ENCODE peak calls at places on chromosomes 5 and 9, in seven cellular contexts. One of them, this sample, is unnamed.

GRCh38 chr9:130936285-130937117 is 2.5 kb downstream of the FIBCD1 start:
- DNase-seq in G401: peak
- DNase-seq in GM04504: peak
- DNase-seq in activated T-helper 2 cell treated with anti-CD3 and anti-CD28 coated beads, Interferon-gamma antibody, Interleukin-2, Interleukin-4, amounts not matched to agents 10 μg/mL and 5 μg/mL and 100 μg/mL, durations not matched to agents 14 hours and 24 hours and 36 hours: no peak
- DNase-seq in right lobe of liver: no peak
- DNase-seq in GM18507: no peak
- DNase-seq in sciatic nerve: no peak
- DNase-seq in this sample: peak

GRCh38 chr5:149932445-149933350 is 11.9 kb downstream of the PDE6A start:
- DNase-seq in activated T-helper 2 cell treated with anti-CD3 and anti-CD28 coated beads, Interferon-gamma antibody, Interleukin-2, Interleukin-4, amounts not matched to agents 10 μg/mL and 5 μg/mL and 100 μg/mL, durations not matched to agents 14 hours and 24 hours and 36 hours: no peak
- DNase-seq in sciatic nerve: no peak
- DNase-seq in GM18507: no peak
- DNase-seq in right lobe of liver: peak
- DNase-seq in G401: peak
- DNase-seq in GM04504: no peak
- DNase-seq in this sample: no peak

GRCh38 chr5:56175465-56175864 is 57.7 kb downstream of the ANKRD55 start:
- DNase-seq in activated T-helper 2 cell treated with anti-CD3 and anti-CD28 coated beads, Interferon-gamma antibody, Interleukin-2, Interleukin-4, amounts not matched to agents 10 μg/mL and 5 μg/mL and 100 μg/mL, durations not matched to agents 14 hours and 24 hours and 36 hours: no peak
- DNase-seq in GM04504: peak
- DNase-seq in GM18507: no peak
- DNase-seq in G401: no peak
- DNase-seq in right lobe of liver: no peak
- DNase-seq in sciatic nerve: no peak
- DNase-seq in this sample: no peak

GRCh38 chr9:69809304-69809863 is 11.2 kb upstream of the CFAP95 start:
- DNase-seq in right lobe of liver: no peak
- DNase-seq in G401: no peak
- DNase-seq in GM04504: peak
- DNase-seq in GM18507: no peak
- DNase-seq in activated T-helper 2 cell treated with anti-CD3 and anti-CD28 coated beads, Interferon-gamma antibody, Interleukin-2, Interleukin-4, amounts not matched to agents 10 μg/mL and 5 μg/mL and 100 μg/mL, durations not matched to agents 14 hours and 24 hours and 36 hours: peak
- DNase-seq in sciatic nerve: no peak
- DNase-seq in this sample: no peak

GRCh38 chr5:150599281-150599680 is 41.2 kb upstream of the SYNPO start:
- DNase-seq in right lobe of liver: no peak
- DNase-seq in activated T-helper 2 cell treated with anti-CD3 and anti-CD28 coated beads, Interferon-gamma antibody, Interleukin-2, Interleukin-4, amounts not matched to agents 10 μg/mL and 5 μg/mL and 100 μg/mL, durations not matched to agents 14 hours and 24 hours and 36 hours: no peak
- DNase-seq in G401: no peak
- DNase-seq in sciatic nerve: no peak
- DNase-seq in GM04504: no peak
- DNase-seq in GM18507: no peak
- DNase-seq in this sample: no peak

GRCh38 chr5:133049726-133050048 is 2.1 kb upstream of the HSPA4 start:
- DNase-seq in G401: no peak
- DNase-seq in right lobe of liver: no peak
- DNase-seq in GM04504: no peak
- DNase-seq in sciatic nerve: no peak
- DNase-seq in activated T-helper 2 cell treated with anti-CD3 and anti-CD28 coated beads, Interferon-gamma antibody, Interleukin-2, Interleukin-4, amounts not matched to agents 10 μg/mL and 5 μg/mL and 100 μg/mL, durations not matched to agents 14 hours and 24 hours and 36 hours: no peak
- DNase-seq in GM18507: no peak
- DNase-seq in this sample: no peak

GRCh38 chr5:170634236-170634990 is 130.6 kb downstream of the KCNIP1 start:
- DNase-seq in G401: no peak
- DNase-seq in GM18507: no peak
- DNase-seq in right lobe of liver: no peak
- DNase-seq in GM04504: no peak
- DNase-seq in activated T-helper 2 cell treated with anti-CD3 and anti-CD28 coated beads, Interferon-gamma antibody, Interleukin-2, Interleukin-4, amounts not matched to agents 10 μg/mL and 5 μg/mL and 100 μg/mL, durations not matched to agents 14 hours and 24 hours and 36 hours: no peak
- DNase-seq in sciatic nerve: peak
- DNase-seq in this sample: no peak

GRCh38 chr5:105259581-105260217 is 1697.1 kb upstream of the NUDT12 start:
- DNase-seq in activated T-helper 2 cell treated with anti-CD3 and anti-CD28 coated beads, Interferon-gamma antibody, Interleukin-2, Interleukin-4, amounts not matched to agents 10 μg/mL and 5 μg/mL and 100 μg/mL, durations not matched to agents 14 hours and 24 hours and 36 hours: no peak
- DNase-seq in right lobe of liver: no peak
- DNase-seq in sciatic nerve: no peak
- DNase-seq in G401: no peak
- DNase-seq in GM04504: no peak
- DNase-seq in GM18507: no peak
- DNase-seq in this sample: no peak

GRCh38 chr9:98523231-98523901 is 185.4 kb downstream of the GABBR2 start:
- DNase-seq in activated T-helper 2 cell treated with anti-CD3 and anti-CD28 coated beads, Interferon-gamma antibody, Interleukin-2, Interleukin-4, amounts not matched to agents 10 μg/mL and 5 μg/mL and 100 μg/mL, durations not matched to agents 14 hours and 24 hours and 36 hours: no peak
- DNase-seq in sciatic nerve: no peak
- DNase-seq in GM18507: no peak
- DNase-seq in right lobe of liver: no peak
- DNase-seq in GM04504: no peak
- DNase-seq in G401: no peak
- DNase-seq in this sample: no peak

GRCh38 chr5:52469420-52469819 is 318.3 kb upstream of the ITGA1 start:
- DNase-seq in GM04504: no peak
- DNase-seq in activated T-helper 2 cell treated with anti-CD3 and anti-CD28 coated beads, Interferon-gamma antibody, Interleukin-2, Interleukin-4, amounts not matched to agents 10 μg/mL and 5 μg/mL and 100 μg/mL, durations not matched to agents 14 hours and 24 hours and 36 hours: peak
- DNase-seq in sciatic nerve: no peak
- DNase-seq in GM18507: no peak
- DNase-seq in right lobe of liver: no peak
- DNase-seq in G401: no peak
- DNase-seq in this sample: no peak

GRCh38 chr5:72427488-72428437 is 79.4 kb downstream of the ZNF366 start:
- DNase-seq in activated T-helper 2 cell treated with anti-CD3 and anti-CD28 coated beads, Interferon-gamma antibody, Interleukin-2, Interleukin-4, amounts not matched to agents 10 μg/mL and 5 μg/mL and 100 μg/mL, durations not matched to agents 14 hours and 24 hours and 36 hours: no peak
- DNase-seq in GM18507: no peak
- DNase-seq in sciatic nerve: no peak
- DNase-seq in G401: no peak
- DNase-seq in right lobe of liver: no peak
- DNase-seq in GM04504: peak
- DNase-seq in this sample: no peak

GRCh38 chr9:94985649-94986048 is 259.1 kb downstream of the AOPEP start:
- DNase-seq in right lobe of liver: no peak
- DNase-seq in GM18507: no peak
- DNase-seq in activated T-helper 2 cell treated with anti-CD3 and anti-CD28 coated beads, Interferon-gamma antibody, Interleukin-2, Interleukin-4, amounts not matched to agents 10 μg/mL and 5 μg/mL and 100 μg/mL, durations not matched to agents 14 hours and 24 hours and 36 hours: no peak
- DNase-seq in G401: no peak
- DNase-seq in GM04504: no peak
- DNase-seq in sciatic nerve: no peak
- DNase-seq in this sample: no peak

This sample was measured in Ammon's horn.